ENCODE peak calls at places on chromosome 2, in eight cellular contexts. V is GM12865, O is thoracic aorta, E is HL-60, Y is fibroblast of lung, C is hepatocyte, J is BE2C, R is tibial artery. Z is an unnamed sample.

GRCh38 chr2:153196378-153197058 is 282.0 kb downstream of the RPRM start:
- DNase-seq in V (no peak), O (no peak), E (no peak), Y (no peak), C (no peak), J (no peak), R (no peak), Z (no peak)

GRCh38 chr2:98713332-98714015 is 17.5 kb downstream of the MGAT4A start:
- DNase-seq in V (peak), O (no peak), E (no peak), Y (no peak), C (no peak), J (no peak), R (no peak), Z (no peak)

GRCh38 chr2:175468699-175469098 is 287.2 kb upstream of the ATP5MC3 start:
- DNase-seq in V (no peak), O (no peak), E (no peak), Y (no peak), C (no peak), J (no peak), R (no peak), Z (no peak)

GRCh38 chr2:30385327-30385726 is 61.7 kb upstream of the LCLAT1 start:
- DNase-seq in V (no peak), O (no peak), E (no peak), Y (peak), C (peak), J (no peak), R (no peak), Z (peak)

GRCh38 chr2:106269591-106270291 is 75.6 kb upstream of the UXS1 start:
- DNase-seq in V (peak), O (no peak), E (no peak), Y (no peak), C (no peak), J (no peak), R (no peak), Z (no peak)

GRCh38 chr2:3001595-3002184 is 375.9 kb downstream of the EIPR1 start:
- DNase-seq in V (peak), O (no peak), E (no peak), Y (no peak), C (peak), J (peak), R (no peak), Z (peak)

GRCh38 chr2:129056959-129057317 is 738.3 kb upstream of the HS6ST1 start:
- DNase-seq in V (no peak), O (no peak), E (no peak), Y (no peak), C (no peak), J (no peak), R (no peak), Z (no peak)

GRCh38 chr2:201070966-201071304 is 536 bp downstream of the HYCC2 start:
- DNase-seq in V (no peak), O (no peak), E (peak), Y (no peak), C (no peak), J (no peak), R (no peak), Z (peak)

GRCh38 chr2:61762292-61762691 is 91.6 kb downstream of the FAM161A start:
- DNase-seq in V (peak), O (no peak), E (no peak), Y (no peak), C (no peak), J (no peak), R (no peak), Z (no peak)

GRCh38 chr2:144359684-144360083 is 160.2 kb downstream of the ZEB2 start:
- DNase-seq in V (no peak), O (no peak), E (no peak), Y (no peak), C (no peak), J (no peak), R (no peak), Z (no peak)

GRCh38 chr2:73156539-73157124 is 43.9 kb upstream of the RAB11FIP5 start:
- DNase-seq in V (peak), O (no peak), E (no peak), Y (peak), C (peak), J (peak), R (peak), Z (peak)

GRCh38 chr2:195017890-195018289 is 639.1 kb upstream of the SLC39A10 start:
- DNase-seq in V (no peak), O (no peak), E (no peak), Y (peak), C (no peak), J (no peak), R (no peak), Z (no peak)

GRCh38 chr2:223058952-223059716 is 7.1 kb downstream of the KCNE4 start:
- DNase-seq in V (no peak), O (no peak), E (no peak), Y (peak), C (peak), J (peak), R (no peak), Z (peak)

GRCh38 chr2:202141319-202141947 is 68.4 kb downstream of the KIAA2012 start:
- DNase-seq in V (no peak), O (no peak), E (no peak), Y (no peak), C (no peak), J (no peak), R (no peak), Z (no peak)

GRCh38 chr2:62197609-62198236 is 1.8 kb downstream of the B3GNT2 start:
- DNase-seq in V (peak), O (no peak), E (no peak), Y (no peak), C (peak), J (no peak), R (no peak), Z (peak)

GRCh38 chr2:48107326-48107925 is 201.1 kb upstream of the FBXO11 start:
- DNase-seq in V (no peak), O (no peak), E (no peak), Y (peak), C (peak), J (peak), R (no peak), Z (peak)

GRCh38 chr2:157508676-157509075 is 64.8 kb upstream of the CYTIP start:
- DNase-seq in V (no peak), O (no peak), E (peak), Y (no peak), C (no peak), J (no peak), R (no peak), Z (no peak)

DNA sequence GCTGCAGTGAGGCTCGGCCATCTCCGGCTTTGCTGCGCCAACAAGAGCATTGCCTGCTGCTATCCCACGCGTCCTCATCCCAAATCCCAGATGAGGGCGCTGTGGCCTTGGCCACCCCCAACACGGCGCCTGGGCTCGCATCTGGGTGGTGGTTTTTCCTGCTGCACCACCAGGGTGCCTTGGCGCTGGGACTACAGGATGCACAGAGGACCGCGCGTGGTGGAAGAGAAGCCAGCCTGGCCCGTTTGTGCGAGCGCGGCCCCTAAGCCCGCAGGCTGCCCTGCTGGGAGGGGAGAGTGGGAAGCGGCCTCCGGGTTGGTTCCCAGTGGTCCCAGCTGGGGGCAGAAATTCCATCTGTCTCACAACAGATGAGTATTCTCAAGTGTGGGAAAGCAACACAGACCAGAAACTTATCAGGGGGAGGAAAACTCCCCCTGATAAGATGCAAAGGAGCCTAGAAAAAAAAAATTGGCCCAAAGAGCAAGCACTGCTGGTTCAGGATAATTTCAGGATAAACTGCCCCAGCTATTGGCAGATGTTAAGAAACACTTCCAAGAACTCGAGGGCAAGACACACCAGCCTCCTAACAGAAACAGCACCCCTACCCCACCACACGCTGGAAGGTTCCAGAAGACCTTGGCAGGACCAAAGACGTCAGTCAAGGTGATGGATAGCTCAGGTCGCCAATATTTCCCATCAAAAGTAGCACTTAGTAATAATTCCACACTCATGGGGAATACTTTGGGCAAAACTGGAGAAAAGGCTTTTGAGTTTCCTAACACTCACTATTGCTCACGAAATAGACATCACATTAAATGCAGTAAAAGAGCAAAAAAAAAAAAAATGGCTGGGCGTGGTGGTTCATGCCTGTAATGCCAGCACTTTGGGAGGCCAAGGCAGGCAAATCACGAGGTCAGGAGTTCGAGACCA is 152.1 kb downstream of the PXDN start:
- DNase-seq in V (no peak), O (peak), E (no peak), Y (peak), C (peak), J (peak), R (peak), Z (peak)
- TF ChIP-seq CTCF in V (no peak), O (peak), E (no peak), Y (peak), C (peak), J (peak), R (peak), Z (peak)

DNA sequence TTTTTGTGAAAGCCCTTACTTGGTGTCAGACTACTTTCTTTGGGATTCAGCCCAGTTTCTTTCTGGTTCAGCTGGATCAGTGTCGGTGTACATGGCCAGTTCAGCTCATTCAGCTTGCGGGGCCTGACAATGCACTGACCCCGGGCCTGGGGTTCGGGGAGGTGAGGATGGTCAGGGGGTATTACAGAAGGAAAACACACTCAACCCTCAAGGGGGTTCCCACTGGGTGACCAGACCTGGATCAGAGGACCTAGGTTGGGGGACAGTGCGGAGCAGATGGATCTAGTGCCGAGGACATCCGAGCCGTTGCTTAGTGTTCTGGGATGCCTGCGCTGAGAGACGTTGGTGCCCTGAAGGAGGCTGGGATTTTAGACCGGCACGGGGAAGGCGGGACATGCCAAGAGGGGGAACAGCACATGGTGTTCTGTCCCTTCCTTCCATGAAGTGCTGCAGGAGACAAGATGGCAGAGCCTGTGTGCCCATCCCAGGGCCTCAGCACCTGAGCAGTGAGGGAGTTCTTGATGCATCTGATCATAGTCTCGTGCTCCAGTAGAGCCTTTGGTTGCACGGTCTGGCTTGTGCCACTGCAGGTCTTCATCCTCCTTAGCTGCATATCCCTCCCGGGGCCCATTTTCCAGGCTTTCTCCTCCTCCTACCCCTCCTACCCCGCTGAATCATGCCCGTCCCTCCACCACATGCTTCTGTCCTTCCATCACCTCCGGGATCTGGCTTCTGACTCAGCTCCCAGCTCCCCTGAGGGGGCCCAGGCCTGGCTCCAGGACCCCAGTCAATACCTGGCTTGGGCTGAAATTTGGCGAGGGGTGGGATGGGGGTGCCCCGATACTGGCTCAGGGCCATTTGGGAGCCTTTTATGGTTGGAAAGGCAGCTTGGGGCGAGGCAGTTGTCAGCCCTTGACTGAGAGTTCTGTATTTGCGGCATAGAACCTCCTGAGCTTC is 18.0 kb downstream of the SPEG start:
- DNase-seq in V (no peak), O (peak), E (no peak), Y (peak), C (peak), J (peak), R (peak), Z (peak)
- H3K4me3 ChIP-seq in V (no peak), O (peak), E (no peak), Y (no peak), C (no peak), J (peak), R (peak), Z (peak)

GRCh38 chr2:190948671-190949070 is 65.3 kb downstream of the STAT1 start:
- DNase-seq in V (no peak), O (no peak), E (no peak), Y (no peak), C (peak), J (peak), R (no peak), Z (peak)

GRCh38 chr2:190947711-190948251 is 66.2 kb downstream of the STAT1 start:
- DNase-seq in V (peak), O (no peak), E (no peak), Y (peak), C (peak), J (no peak), R (no peak), Z (peak)

GRCh38 chr2:190947139-190947538 is 66.5 kb downstream of the GLS start:
- DNase-seq in V (no peak), O (no peak), E (no peak), Y (peak), C (peak), J (no peak), R (no peak), Z (peak)

GRCh38 chr2:190953257-190953656 is 60.7 kb downstream of the STAT1 start:
- DNase-seq in V (no peak), O (no peak), E (no peak), Y (no peak), C (no peak), J (no peak), R (no peak), Z (no peak)

DNA sequence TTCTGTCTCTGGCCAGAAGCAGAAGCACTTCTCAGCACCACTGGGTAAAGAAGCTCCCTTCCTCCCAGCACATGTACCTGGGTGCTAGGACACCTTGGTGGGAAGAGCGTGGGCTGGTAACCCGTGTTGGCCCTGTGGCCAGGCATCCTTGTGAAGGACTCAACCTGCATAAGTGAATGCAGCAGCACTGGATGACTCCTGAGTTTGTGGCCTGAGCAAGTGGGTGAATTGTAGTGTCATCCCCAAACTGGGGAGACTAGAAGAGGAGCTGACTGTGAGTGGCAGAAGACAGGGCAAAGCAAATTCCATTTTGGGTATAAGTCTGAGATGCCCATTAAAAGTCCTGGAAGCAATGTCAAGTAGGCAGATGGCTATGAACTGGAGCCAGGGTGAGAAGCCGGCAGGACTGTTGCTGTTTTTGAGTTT is 63.4 kb downstream of the STAT1 start:
- DNase-seq in V (no peak), O (no peak), E (no peak), Y (no peak), C (no peak), J (no peak), R (no peak), Z (no peak)
- TF ChIP-seq CTCF in V (no peak), O (no peak), E (no peak), Y (no peak), C (no peak), J (no peak), R (no peak), Z (no peak)

GRCh38 chr2:121471571-121472464 is 58.9 kb upstream of the RNU4ATAC start:
- DNase-seq in V (no peak), O (no peak), E (no peak), Y (peak), C (no peak), J (no peak), R (no peak), Z (peak)
- H3K4me3 ChIP-seq in V (no peak), O (no peak), E (no peak), Y (no peak), C (no peak), J (no peak), R (no peak), Z (no peak)

DNA sequence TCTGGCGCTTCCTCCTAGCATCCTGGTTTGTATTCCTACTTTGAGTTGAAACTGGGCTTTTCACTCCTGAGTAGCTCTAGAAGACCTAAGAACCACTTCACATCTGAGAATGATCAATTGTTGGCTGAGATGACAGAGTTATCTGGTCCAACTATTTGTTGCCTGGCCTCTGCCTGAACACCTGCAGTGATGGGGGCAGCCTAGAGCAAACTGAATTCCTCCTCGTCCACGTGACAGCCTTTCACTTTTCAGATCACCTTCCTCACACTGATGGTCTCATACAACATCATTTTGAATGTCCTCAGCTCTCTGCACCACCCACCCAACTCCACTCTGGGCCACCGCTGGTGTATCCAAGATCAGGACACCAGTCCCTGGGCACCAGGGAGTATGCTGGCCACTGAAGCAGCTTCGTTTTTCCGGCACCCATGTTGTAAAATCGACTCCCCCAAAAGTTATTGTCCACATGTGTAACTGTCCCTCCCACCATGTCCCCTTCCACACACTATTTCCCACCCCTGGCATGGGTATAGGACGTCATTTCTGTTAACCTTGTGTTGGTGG is 96.5 kb downstream of the TGOLN2 start:
- DNase-seq in V (no peak), O (no peak), E (no peak), Y (no peak), C (no peak), J (no peak), R (no peak), Z (no peak)
- TF ChIP-seq CTCF in V (no peak), O (no peak), E (no peak), Y (no peak), C (no peak), J (no peak), R (no peak), Z (no peak)

GRCh38 chr2:218368621-218369153 is 12.0 kb downstream of the CATIP start:
- DNase-seq in V (no peak), O (no peak), E (no peak), Y (peak), C (no peak), J (no peak), R (no peak), Z (no peak)
- H3K4me3 ChIP-seq in V (peak), O (peak), E (no peak), Y (no peak), C (no peak), J (no peak), R (peak), Z (no peak)